ENCODE peak calls at places on chromosomes 3 and 15, in four cellular contexts. A is K562, Y is HepG2, E is WTC11. O is an unnamed sample.

GRCh38 chr15:70935631-70936030 is 43.0 kb downstream of the LRRC49 start:
- DNase-seq in A (no peak), Y (no peak), E (no peak), O (no peak)

GRCh38 chr3:101884776-101885175 is 35.5 kb downstream of the NFKBIZ start:
- DNase-seq in A (no peak), Y (no peak), E (no peak), O (no peak)

GRCh38 chr3:151751161-151751560 is 17.4 kb downstream of the AADACL2 start:
- DNase-seq in A (no peak), Y (no peak), E (no peak), O (no peak)

GRCh38 chr3:42179110-42179725 is 86.8 kb downstream of the CCK start:
- DNase-seq in A (peak), Y (peak), E (peak), O (no peak)

GRCh38 chr15:59723686-59724336 is 34.7 kb upstream of the BNIP2 start:
- DNase-seq in A (no peak), Y (no peak), E (no peak), O (no peak)

GRCh38 chr3:66138336-66139234 is 82.2 kb upstream of the SLC25A26 start:
- DNase-seq in A (peak), Y (peak), E (peak), O (no peak)

GRCh38 chr3:48432411-48433371 is 2.8 kb upstream of the PLXNB1 start:
- DNase-seq in A (no peak), Y (no peak), E (peak), O (no peak)

GRCh38 chr3:157136647-157137387 is 23.1 kb downstream of the CCNL1 start:
- DNase-seq in A (no peak), Y (peak), E (no peak), O (no peak)

GRCh38 chr15:36335211-36335610 is 244.2 kb upstream of the CDIN1 start:
- DNase-seq in A (no peak), Y (no peak), E (no peak), O (no peak)

GRCh38 chr3:3109407-3110298 is 521 bp downstream of the IL5RA start:
- DNase-seq in A (peak), Y (no peak), E (no peak), O (no peak)

GRCh38 chr3:136914739-136915138 is 43.0 kb upstream of the IL20RB start:
- DNase-seq in A (peak), Y (no peak), E (no peak), O (no peak)

GRCh38 chr3:164451083-164451910 is 627.0 kb downstream of the SI start:
- DNase-seq in A (no peak), Y (no peak), E (peak), O (no peak)

GRCh38 chr3:152902141-152902669 is 67.3 kb downstream of the P2RY1 start:
- DNase-seq in A (no peak), Y (no peak), E (no peak), O (no peak)

GRCh38 chr3:117926819-117927218 is 1107.8 kb downstream of the IGSF11 start:
- DNase-seq in A (no peak), Y (no peak), E (no peak), O (no peak)

GRCh38 chr3:138544546-138544945 is 49.5 kb downstream of the CEP70 start:
- DNase-seq in A (no peak), Y (no peak), E (no peak), O (no peak)

GRCh38 chr3:189908646-189909045 is 212.1 kb downstream of the P3H2 start:
- DNase-seq in A (no peak), Y (no peak), E (no peak), O (no peak)

GRCh38 chr3:120469440-120470415 is 18.9 kb upstream of the FSTL1 start:
- DNase-seq in A (peak), Y (no peak), E (peak), O (no peak)
- TF ChIP-seq ETV6 in A (no peak), Y (no peak), E (no peak), O (no peak)

GRCh38 chr15:72323752-72324151 is 3.8 kb upstream of the CELF6 start:
- DNase-seq in A (no peak), Y (no peak), E (no peak), O (no peak)

GRCh38 chr15:72315706-72316370 is 4.1 kb downstream of the CELF6 start:
- DNase-seq in A (no peak), Y (no peak), E (no peak), O (no peak)

GRCh38 chr15:72319985-72320671 is at the start of gene CELF6:
- DNase-seq in A (peak), Y (no peak), E (peak), O (peak)

GRCh38 chr15:72318408-72318942 is 1.5 kb downstream of the CELF6 start:
- DNase-seq in A (peak), Y (no peak), E (no peak), O (no peak)

GRCh38 chr15:72319360-72319984 is 485 bp downstream of the CELF6 start:
- DNase-seq in A (peak), Y (no peak), E (peak), O (no peak)
- TF ChIP-seq ETV6 in A (no peak), Y (no peak), E (peak), O (no peak)

GRCh38 chr3:177196473-177197040 is 725 bp downstream of the TBL1XR1 start:
- DNase-seq in A (peak), Y (no peak), E (peak), O (no peak)

GRCh38 chr3:177197041-177197933 is at the start of gene TBL1XR1:
- DNase-seq in A (peak), Y (peak), E (peak), O (no peak)

GRCh38 chr3:177194319-177194718 is 3.0 kb downstream of the TBL1XR1 start:
- DNase-seq in A (no peak), Y (no peak), E (no peak), O (no peak)

GRCh38 chr3:177195242-177195940 is 1.9 kb downstream of the TBL1XR1 start:
- DNase-seq in A (peak), Y (no peak), E (no peak), O (no peak)

GRCh38 chr3:177195941-177196472 is 1.3 kb downstream of the TBL1XR1 start:
- DNase-seq in A (no peak), Y (no peak), E (no peak), O (no peak)
- TF ChIP-seq ETV6 in A (no peak), Y (no peak), E (no peak), O (no peak)

GRCh38 chr3:194054540-194054939 is 81.4 kb upstream of the HES1 start:
- DNase-seq in A (no peak), Y (no peak), E (no peak), O (no peak)
- TF ChIP-seq ETV6 in A (no peak), Y (no peak), E (no peak), O (no peak)

DNA sequence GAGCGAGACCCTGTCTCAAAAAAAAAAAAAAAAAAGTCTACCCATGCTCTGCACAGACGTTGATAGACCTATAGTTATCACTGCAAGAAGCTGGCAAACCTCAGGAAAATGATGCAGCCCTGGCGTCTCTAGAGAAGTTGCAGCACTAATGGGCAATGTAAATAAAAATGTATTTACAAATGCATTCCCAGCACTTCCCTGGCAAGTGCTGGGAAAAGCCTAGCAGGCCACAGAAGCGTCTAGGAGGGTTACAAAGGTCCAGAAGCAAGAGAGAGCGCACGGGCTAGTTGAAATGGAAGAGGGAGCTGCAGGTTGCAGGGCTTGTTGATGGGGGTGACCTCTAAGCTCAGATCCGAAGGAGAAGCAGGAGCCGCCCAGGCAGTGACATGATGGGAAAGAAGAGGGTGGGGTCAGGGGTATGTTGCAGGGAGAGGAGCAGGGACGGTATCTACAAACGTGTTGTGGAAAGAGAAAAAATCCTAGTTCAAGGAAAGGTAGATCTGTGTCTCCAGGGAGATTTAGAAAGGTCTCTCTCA is 2.7 kb upstream of the KNL1 start:
- DNase-seq in A (peak), Y (peak), E (peak), O (no peak)
- TF ChIP-seq ETV6 in A (no peak), Y (no peak), E (no peak), O (no peak)

DNA sequence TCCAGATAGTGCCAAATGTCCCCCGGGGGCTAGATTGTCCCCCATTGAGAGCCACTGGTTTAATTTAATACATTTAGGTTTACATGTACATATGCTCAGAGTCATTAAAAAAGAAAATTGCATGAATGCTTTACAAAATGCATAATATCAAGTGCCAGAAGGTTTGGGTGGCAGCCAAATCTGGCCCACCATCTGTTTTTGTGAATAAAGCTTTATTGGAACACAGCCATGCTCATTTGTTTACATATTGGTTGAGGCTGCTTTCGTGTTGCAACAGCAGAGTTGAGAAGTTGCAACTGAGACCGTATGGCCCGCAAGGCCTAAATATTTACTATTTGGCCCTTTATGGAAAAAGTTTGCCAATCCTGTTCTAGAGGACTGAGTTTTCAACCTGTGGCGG is 32.1 kb upstream of the RGMA start:
- DNase-seq in A (no peak), Y (no peak), E (no peak), O (no peak)
- TF ChIP-seq ETV6 in A (no peak), Y (no peak), E (no peak), O (no peak)

O was measured in GM12878.